ENCODE peak calls at places on chromosomes 13 and 19, in six cellular contexts. W, B, Y, F, I and L are unnamed samples.

GRCh38 chr13:33069365-33069764 is 53.1 kb downstream of the KL start:
- DNase-seq in Y (peak; percentile 27), F (no peak), B (peak; percentile 25), W (no peak), I (no peak), L (peak; percentile 42)

GRCh38 chr13:67792151-67792665 is 562.1 kb upstream of the PCDH9 start:
- DNase-seq in B (no peak), W (no peak), I (no peak), Y (peak; percentile 0), F (no peak), L (no peak)

GRCh38 chr19:2986951-2987491 is 9.7 kb downstream of the TLE6 start:
- DNase-seq in W (no peak), Y (no peak), I (no peak), B (no peak), F (no peak), L (no peak)

GRCh38 chr19:6209233-6209632 is 70.5 kb downstream of the MLLT1 start:
- DNase-seq in F (no peak), I (no peak), Y (no peak), W (no peak), B (no peak), L (no peak)

GRCh38 chr13:70249332-70250064 is 141.2 kb upstream of the KLHL1 start:
- DNase-seq in W (no peak), F (no peak), Y (peak; percentile 95), B (no peak), I (no peak), L (no peak)

GRCh38 chr19:7004313-7004931 is 16.8 kb downstream of the MBD3L2B start:
- DNase-seq in B (peak; percentile 67), W (no peak), I (no peak), Y (peak; percentile 66), F (peak; percentile 10), L (peak; percentile 33)

GRCh38 chr19:40594251-40594650 is 6.9 kb upstream of the LTBP4 start:
- DNase-seq in B (no peak), I (no peak), Y (no peak), F (peak; percentile 44), W (no peak), L (no peak)

GRCh38 chr13:60329221-60329983 is 67.6 kb upstream of the TDRD3 start:
- DNase-seq in B (peak; percentile 60), Y (peak; percentile 57), W (no peak), I (no peak), F (peak; percentile 9), L (peak; percentile 25)